ENCODE peak calls at places on chromosomes 11 and 22, in five cellular contexts. One of them, this sample, is unnamed.

GRCh38 chr11:88275636-88276035 is 61.9 kb downstream of the CTSC start:
- DNase-seq in foreskin melanocyte: no peak
- DNase-seq in mesothelial cell of epicardium: no peak
- DNase-seq in stimulated activated CD8-positive, alpha-beta memory T cell treated with anti-CD3 and anti-CD28 coated beads, Interleukin-4, amount 100 ng/mL, for 1 hour: no peak
- DNase-seq in stimulated activated CD4-positive, alpha-beta T cell treated with anti-CD3 and anti-CD28 coated beads, Interleukin-2, amount 100 ng/mL, for 24 hours: no peak
- DNase-seq in this sample: no peak

GRCh38 chr22:36731916-36732315 is 28.4 kb upstream of the CACNG2 start:
- DNase-seq in stimulated activated CD8-positive, alpha-beta memory T cell treated with anti-CD3 and anti-CD28 coated beads, Interleukin-4, amount 100 ng/mL, for 1 hour: no peak
- DNase-seq in mesothelial cell of epicardium: peak
- DNase-seq in stimulated activated CD4-positive, alpha-beta T cell treated with anti-CD3 and anti-CD28 coated beads, Interleukin-2, amount 100 ng/mL, for 24 hours: no peak
- DNase-seq in foreskin melanocyte: no peak
- DNase-seq in this sample: peak

GRCh38 chr11:101974255-101974654 is 57.9 kb upstream of the ANGPTL5 start:
- DNase-seq in foreskin melanocyte: no peak
- DNase-seq in mesothelial cell of epicardium: no peak
- DNase-seq in stimulated activated CD8-positive, alpha-beta memory T cell treated with anti-CD3 and anti-CD28 coated beads, Interleukin-4, amount 100 ng/mL, for 1 hour: no peak
- DNase-seq in stimulated activated CD4-positive, alpha-beta T cell treated with anti-CD3 and anti-CD28 coated beads, Interleukin-2, amount 100 ng/mL, for 24 hours: no peak
- DNase-seq in this sample: no peak

GRCh38 chr11:72144807-72145565 is 9.5 kb downstream of the FOLR3 start:
- DNase-seq in foreskin melanocyte: no peak
- DNase-seq in stimulated activated CD8-positive, alpha-beta memory T cell treated with anti-CD3 and anti-CD28 coated beads, Interleukin-4, amount 100 ng/mL, for 1 hour: no peak
- DNase-seq in mesothelial cell of epicardium: no peak
- DNase-seq in stimulated activated CD4-positive, alpha-beta T cell treated with anti-CD3 and anti-CD28 coated beads, Interleukin-2, amount 100 ng/mL, for 24 hours: no peak
- DNase-seq in this sample: no peak

GRCh38 chr11:132307309-132308020 is 937.0 kb downstream of the NTM start:
- DNase-seq in stimulated activated CD4-positive, alpha-beta T cell treated with anti-CD3 and anti-CD28 coated beads, Interleukin-2, amount 100 ng/mL, for 24 hours: no peak
- DNase-seq in stimulated activated CD8-positive, alpha-beta memory T cell treated with anti-CD3 and anti-CD28 coated beads, Interleukin-4, amount 100 ng/mL, for 1 hour: no peak
- DNase-seq in foreskin melanocyte: no peak
- DNase-seq in mesothelial cell of epicardium: no peak
- DNase-seq in this sample: no peak

GRCh38 chr11:69551963-69552362 is 70.5 kb downstream of the LINC01488 start:
- DNase-seq in mesothelial cell of epicardium: no peak
- DNase-seq in foreskin melanocyte: no peak
- DNase-seq in stimulated activated CD8-positive, alpha-beta memory T cell treated with anti-CD3 and anti-CD28 coated beads, Interleukin-4, amount 100 ng/mL, for 1 hour: no peak
- DNase-seq in stimulated activated CD4-positive, alpha-beta T cell treated with anti-CD3 and anti-CD28 coated beads, Interleukin-2, amount 100 ng/mL, for 24 hours: no peak
- DNase-seq in this sample: no peak

GRCh38 chr22:19876314-19876940 is 21.8 kb upstream of the GNB1L start:
- DNase-seq in foreskin melanocyte: no peak
- DNase-seq in stimulated activated CD4-positive, alpha-beta T cell treated with anti-CD3 and anti-CD28 coated beads, Interleukin-2, amount 100 ng/mL, for 24 hours: no peak
- DNase-seq in mesothelial cell of epicardium: no peak
- DNase-seq in stimulated activated CD8-positive, alpha-beta memory T cell treated with anti-CD3 and anti-CD28 coated beads, Interleukin-4, amount 100 ng/mL, for 1 hour: no peak
- DNase-seq in this sample: peak

GRCh38 chr11:6199174-6199810 is at the start of gene OR52W1:
- DNase-seq in stimulated activated CD4-positive, alpha-beta T cell treated with anti-CD3 and anti-CD28 coated beads, Interleukin-2, amount 100 ng/mL, for 24 hours: no peak
- DNase-seq in foreskin melanocyte: no peak
- DNase-seq in stimulated activated CD8-positive, alpha-beta memory T cell treated with anti-CD3 and anti-CD28 coated beads, Interleukin-4, amount 100 ng/mL, for 1 hour: no peak
- DNase-seq in mesothelial cell of epicardium: no peak
- DNase-seq in this sample: no peak

GRCh38 chr11:100098560-100098959 is 588.5 kb upstream of the ARHGAP42 start:
- DNase-seq in stimulated activated CD4-positive, alpha-beta T cell treated with anti-CD3 and anti-CD28 coated beads, Interleukin-2, amount 100 ng/mL, for 24 hours: no peak
- DNase-seq in foreskin melanocyte: no peak
- DNase-seq in mesothelial cell of epicardium: no peak
- DNase-seq in stimulated activated CD8-positive, alpha-beta memory T cell treated with anti-CD3 and anti-CD28 coated beads, Interleukin-4, amount 100 ng/mL, for 1 hour: no peak
- DNase-seq in this sample: no peak

GRCh38 chr22:37815593-37815992 is 7.6 kb upstream of the GALR3 start:
- DNase-seq in stimulated activated CD8-positive, alpha-beta memory T cell treated with anti-CD3 and anti-CD28 coated beads, Interleukin-4, amount 100 ng/mL, for 1 hour: no peak
- DNase-seq in mesothelial cell of epicardium: no peak
- DNase-seq in stimulated activated CD4-positive, alpha-beta T cell treated with anti-CD3 and anti-CD28 coated beads, Interleukin-2, amount 100 ng/mL, for 24 hours: no peak
- DNase-seq in foreskin melanocyte: no peak
- DNase-seq in this sample: no peak

GRCh38 chr11:65891180-65892136 is 985 bp downstream of the CCDC85B start:
- DNase-seq in stimulated activated CD4-positive, alpha-beta T cell treated with anti-CD3 and anti-CD28 coated beads, Interleukin-2, amount 100 ng/mL, for 24 hours: peak
- DNase-seq in stimulated activated CD8-positive, alpha-beta memory T cell treated with anti-CD3 and anti-CD28 coated beads, Interleukin-4, amount 100 ng/mL, for 1 hour: no peak
- DNase-seq in foreskin melanocyte: no peak
- DNase-seq in mesothelial cell of epicardium: no peak
- DNase-seq in this sample: no peak

GRCh38 chr11:72639475-72640375 is 34.5 kb downstream of the PDE2A start:
- DNase-seq in mesothelial cell of epicardium: no peak
- DNase-seq in stimulated activated CD4-positive, alpha-beta T cell treated with anti-CD3 and anti-CD28 coated beads, Interleukin-2, amount 100 ng/mL, for 24 hours: no peak
- DNase-seq in stimulated activated CD8-positive, alpha-beta memory T cell treated with anti-CD3 and anti-CD28 coated beads, Interleukin-4, amount 100 ng/mL, for 1 hour: no peak
- DNase-seq in foreskin melanocyte: no peak
- DNase-seq in this sample: no peak

GRCh38 chr11:76637491-76638266 is 32.9 kb downstream of the LRRC32 start:
- DNase-seq in foreskin melanocyte: no peak
- DNase-seq in mesothelial cell of epicardium: no peak
- DNase-seq in stimulated activated CD4-positive, alpha-beta T cell treated with anti-CD3 and anti-CD28 coated beads, Interleukin-2, amount 100 ng/mL, for 24 hours: no peak
- DNase-seq in stimulated activated CD8-positive, alpha-beta memory T cell treated with anti-CD3 and anti-CD28 coated beads, Interleukin-4, amount 100 ng/mL, for 1 hour: no peak
- DNase-seq in this sample: peak

This sample was measured in ascending aorta.